ENCODE peak calls at places on chromosome 4, in ten cellular contexts. R, X, I, D, P, C, W, G, T and N are unnamed samples.

GRCh38 chr4:159444668-159445067 is 341.8 kb downstream of the RAPGEF2 start:
- DNase-seq in D (no peak), W (no peak), G (no peak), R (peak), C (no peak), P (no peak), T (no peak), X (peak), I (no peak), N (no peak)

GRCh38 chr4:136810626-136811025 is 721.7 kb downstream of the PCDH18 start:
- DNase-seq in T (no peak), C (no peak), G (no peak), W (no peak), R (peak), P (no peak), D (no peak), X (no peak), I (no peak), N (no peak)

GRCh38 chr4:114264877-114265291 is 285.4 kb upstream of the ARSJ start:
- DNase-seq in I (no peak), R (no peak), G (no peak), T (no peak), W (no peak), X (no peak), C (no peak), P (no peak), D (no peak), N (no peak)

GRCh38 chr4:128847074-128847724 is 37.7 kb downstream of the JADE1 start:
- DNase-seq in T (peak), D (no peak), R (no peak), I (no peak), P (no peak), G (no peak), C (no peak), X (peak), W (no peak), N (no peak)

GRCh38 chr4:86184216-86184915 is 175.5 kb downstream of the MAPK10 start:
- DNase-seq in I (no peak), X (peak), D (no peak), W (no peak), P (no peak), R (no peak), T (no peak), G (no peak), C (no peak), N (no peak)

GRCh38 chr4:124318292-124318691 is 394.2 kb downstream of the ANKRD50 start:
- DNase-seq in R (no peak), G (no peak), I (no peak), T (no peak), W (no peak), C (no peak), D (no peak), P (no peak), X (no peak), N (no peak)

GRCh38 chr4:145843148-145843547 is 95.5 kb downstream of the ZNF827 start:
- DNase-seq in T (no peak), C (peak), I (no peak), R (peak), P (no peak), D (no peak), X (peak), G (no peak), W (no peak), N (no peak)

GRCh38 chr4:79851625-79852304 is 221.3 kb downstream of the ANTXR2 start:
- DNase-seq in W (no peak), T (no peak), C (no peak), D (no peak), R (no peak), I (no peak), P (no peak), G (no peak), X (peak), N (no peak)

GRCh38 chr4:66097271-66097670 is 427.0 kb upstream of the EPHA5 start:
- DNase-seq in D (no peak), G (no peak), R (no peak), T (peak), P (no peak), I (no peak), W (no peak), X (no peak), C (no peak), N (no peak)

GRCh38 chr4:7691992-7692391 is 247.7 kb downstream of the AFAP1 start:
- DNase-seq in P (no peak), G (no peak), D (no peak), C (no peak), T (peak), X (no peak), I (no peak), R (no peak), W (no peak), N (no peak)

GRCh38 chr4:37453361-37454262 is 209.1 kb downstream of the NWD2 start:
- DNase-seq in X (peak), C (no peak), I (peak), D (no peak), W (peak), R (peak), P (peak), G (peak), T (peak), N (no peak)

GRCh38 chr4:4269856-4270255 is 20.1 kb downstream of the LYAR start:
- DNase-seq in W (no peak), D (no peak), P (no peak), I (no peak), T (no peak), C (no peak), G (peak), X (peak), R (peak), N (no peak)

GRCh38 chr4:156656911-156657310 is 314.7 kb downstream of the PDGFC start:
- DNase-seq in G (no peak), R (no peak), C (peak), T (no peak), D (no peak), X (peak), W (no peak), I (no peak), P (no peak), N (no peak)

GRCh38 chr4:31104033-31104432 is 383.9 kb downstream of the PCDH7 start:
- DNase-seq in C (no peak), P (no peak), T (no peak), D (no peak), R (no peak), X (peak), W (no peak), I (no peak), G (no peak), N (no peak)

GRCh38 chr4:178306565-178306964 is 864.3 kb upstream of the AGA start:
- DNase-seq in P (no peak), T (no peak), X (peak), C (no peak), G (no peak), W (no peak), D (no peak), R (peak), I (peak), N (no peak)

GRCh38 chr4:121326580-121326979 is 54.2 kb downstream of the QRFPR start:
- DNase-seq in X (no peak), C (no peak), G (no peak), D (no peak), I (peak), W (no peak), T (no peak), R (no peak), P (no peak), N (no peak)

GRCh38 chr4:173367285-173367684 is 3.5 kb upstream of the SAP30 start:
- DNase-seq in X (peak), C (no peak), P (no peak), T (no peak), I (no peak), W (no peak), D (no peak), R (peak), G (no peak), N (no peak)

GRCh38 chr4:138204507-138204906 is 37.6 kb downstream of the SLC7A11 start:
- DNase-seq in P (peak), I (no peak), W (no peak), T (peak), G (peak), R (no peak), C (no peak), D (no peak), X (no peak), N (no peak)

GRCh38 chr4:84615355-84615754 is 32.4 kb downstream of the CDS1 start:
- DNase-seq in T (no peak), G (no peak), W (no peak), X (no peak), R (no peak), C (no peak), I (no peak), D (no peak), P (no peak), N (no peak)

GRCh38 chr4:30454504-30454903 is 265.7 kb upstream of the PCDH7 start:
- DNase-seq in C (no peak), D (no peak), T (no peak), R (no peak), X (no peak), G (no peak), I (no peak), W (no peak), P (no peak), N (no peak)

GRCh38 chr4:113476800-113477199 is 284.7 kb downstream of the CAMK2D start:
- DNase-seq in C (no peak), I (no peak), P (no peak), D (no peak), T (no peak), R (peak), W (no peak), X (no peak), G (no peak), N (no peak)

GRCh38 chr4:151624606-151625565 is 135.9 kb downstream of the GATB start:
- DNase-seq in C (no peak), T (no peak), W (no peak), I (no peak), R (no peak), P (no peak), G (no peak), D (no peak), X (no peak), N (no peak)

GRCh38 chr4:128475597-128475996 is 188.0 kb upstream of the PGRMC2 start:
- DNase-seq in I (no peak), W (no peak), X (no peak), R (no peak), T (no peak), C (no peak), G (no peak), P (no peak), D (no peak), N (no peak)

GRCh38 chr4:158300012-158300411 is 89.7 kb downstream of the TMEM144 start:
- DNase-seq in T (no peak), C (no peak), D (no peak), G (no peak), X (no peak), W (no peak), I (no peak), R (no peak), P (no peak), N (no peak)